ENCODE peak calls at places on chromosomes 16 and 17, in ten cellular contexts. One of them, this sample, is unnamed.

GRCh38 chr16:11032922-11033291 is 88.5 kb downstream of the CLEC16A start:
- DNase-seq in lower leg skin: peak
- DNase-seq in WERI-Rb-1: peak
- DNase-seq in CD8-positive, alpha-beta T cell: no peak
- DNase-seq in left lung: no peak
- DNase-seq in GM12865: no peak
- DNase-seq in right atrium auricular region: peak
- DNase-seq in BJ: no peak
- DNase-seq in astrocyte of the spinal cord: peak
- DNase-seq in choroid plexus epithelial cell: peak
- DNase-seq in this sample: no peak

GRCh38 chr17:31832748-31833147 is 26.3 kb downstream of the COPRS start:
- DNase-seq in lower leg skin: no peak
- DNase-seq in WERI-Rb-1: no peak
- DNase-seq in CD8-positive, alpha-beta T cell: no peak
- DNase-seq in left lung: no peak
- DNase-seq in GM12865: no peak
- DNase-seq in right atrium auricular region: no peak
- DNase-seq in BJ: no peak
- DNase-seq in astrocyte of the spinal cord: no peak
- DNase-seq in choroid plexus epithelial cell: no peak
- DNase-seq in this sample: no peak

GRCh38 chr17:601462-602303 is 113.0 kb downstream of the VPS53 start:
- DNase-seq in lower leg skin: peak
- DNase-seq in WERI-Rb-1: no peak
- DNase-seq in CD8-positive, alpha-beta T cell: no peak
- DNase-seq in left lung: no peak
- DNase-seq in GM12865: no peak
- DNase-seq in right atrium auricular region: no peak
- DNase-seq in BJ: no peak
- DNase-seq in astrocyte of the spinal cord: no peak
- DNase-seq in choroid plexus epithelial cell: peak
- DNase-seq in this sample: no peak

GRCh38 chr16:8565498-8565897 is 24.8 kb downstream of the TMEM114 start:
- DNase-seq in lower leg skin: no peak
- DNase-seq in WERI-Rb-1: no peak
- DNase-seq in CD8-positive, alpha-beta T cell: no peak
- DNase-seq in left lung: no peak
- DNase-seq in GM12865: no peak
- DNase-seq in right atrium auricular region: no peak
- DNase-seq in BJ: no peak
- DNase-seq in astrocyte of the spinal cord: no peak
- DNase-seq in choroid plexus epithelial cell: no peak
- DNase-seq in this sample: peak

GRCh38 chr17:2128011-2128410 is 73.1 kb downstream of the HIC1 start:
- DNase-seq in lower leg skin: peak
- DNase-seq in WERI-Rb-1: no peak
- DNase-seq in CD8-positive, alpha-beta T cell: no peak
- DNase-seq in left lung: no peak
- DNase-seq in GM12865: no peak
- DNase-seq in right atrium auricular region: no peak
- DNase-seq in BJ: no peak
- DNase-seq in astrocyte of the spinal cord: no peak
- DNase-seq in choroid plexus epithelial cell: no peak
- DNase-seq in this sample: no peak

GRCh38 chr16:61929801-61930200 is 106.4 kb downstream of the CDH8 start:
- DNase-seq in lower leg skin: no peak
- DNase-seq in WERI-Rb-1: no peak
- DNase-seq in CD8-positive, alpha-beta T cell: no peak
- DNase-seq in left lung: no peak
- DNase-seq in GM12865: no peak
- DNase-seq in right atrium auricular region: no peak
- DNase-seq in BJ: no peak
- DNase-seq in astrocyte of the spinal cord: no peak
- DNase-seq in choroid plexus epithelial cell: no peak
- DNase-seq in this sample: no peak

GRCh38 chr16:30561212-30561816 is 3.1 kb upstream of the ZNF764 start:
- DNase-seq in lower leg skin: no peak
- DNase-seq in WERI-Rb-1: no peak
- DNase-seq in CD8-positive, alpha-beta T cell: no peak
- DNase-seq in left lung: peak
- DNase-seq in GM12865: no peak
- DNase-seq in right atrium auricular region: no peak
- DNase-seq in BJ: no peak
- DNase-seq in astrocyte of the spinal cord: no peak
- DNase-seq in choroid plexus epithelial cell: no peak
- DNase-seq in this sample: no peak

GRCh38 chr16:89134269-89134668 is 37.3 kb upstream of the CDH15 start:
- DNase-seq in lower leg skin: no peak
- DNase-seq in WERI-Rb-1: no peak
- DNase-seq in CD8-positive, alpha-beta T cell: no peak
- DNase-seq in left lung: no peak
- DNase-seq in GM12865: no peak
- DNase-seq in right atrium auricular region: no peak
- DNase-seq in BJ: no peak
- DNase-seq in astrocyte of the spinal cord: no peak
- DNase-seq in choroid plexus epithelial cell: no peak
- DNase-seq in this sample: no peak

GRCh38 chr17:1239210-1239609 is 31.0 kb upstream of the BHLHA9 start:
- DNase-seq in lower leg skin: no peak
- DNase-seq in WERI-Rb-1: no peak
- DNase-seq in CD8-positive, alpha-beta T cell: no peak
- DNase-seq in left lung: no peak
- DNase-seq in GM12865: no peak
- DNase-seq in right atrium auricular region: no peak
- DNase-seq in BJ: no peak
- DNase-seq in astrocyte of the spinal cord: no peak
- DNase-seq in choroid plexus epithelial cell: peak
- DNase-seq in this sample: no peak

GRCh38 chr17:75689441-75689873 is 22.3 kb downstream of the SAP30BP start:
- DNase-seq in lower leg skin: no peak
- DNase-seq in WERI-Rb-1: no peak
- DNase-seq in CD8-positive, alpha-beta T cell: peak
- DNase-seq in left lung: no peak
- DNase-seq in GM12865: peak
- DNase-seq in right atrium auricular region: no peak
- DNase-seq in BJ: no peak
- DNase-seq in astrocyte of the spinal cord: no peak
- DNase-seq in choroid plexus epithelial cell: no peak
- DNase-seq in this sample: no peak

DNA sequence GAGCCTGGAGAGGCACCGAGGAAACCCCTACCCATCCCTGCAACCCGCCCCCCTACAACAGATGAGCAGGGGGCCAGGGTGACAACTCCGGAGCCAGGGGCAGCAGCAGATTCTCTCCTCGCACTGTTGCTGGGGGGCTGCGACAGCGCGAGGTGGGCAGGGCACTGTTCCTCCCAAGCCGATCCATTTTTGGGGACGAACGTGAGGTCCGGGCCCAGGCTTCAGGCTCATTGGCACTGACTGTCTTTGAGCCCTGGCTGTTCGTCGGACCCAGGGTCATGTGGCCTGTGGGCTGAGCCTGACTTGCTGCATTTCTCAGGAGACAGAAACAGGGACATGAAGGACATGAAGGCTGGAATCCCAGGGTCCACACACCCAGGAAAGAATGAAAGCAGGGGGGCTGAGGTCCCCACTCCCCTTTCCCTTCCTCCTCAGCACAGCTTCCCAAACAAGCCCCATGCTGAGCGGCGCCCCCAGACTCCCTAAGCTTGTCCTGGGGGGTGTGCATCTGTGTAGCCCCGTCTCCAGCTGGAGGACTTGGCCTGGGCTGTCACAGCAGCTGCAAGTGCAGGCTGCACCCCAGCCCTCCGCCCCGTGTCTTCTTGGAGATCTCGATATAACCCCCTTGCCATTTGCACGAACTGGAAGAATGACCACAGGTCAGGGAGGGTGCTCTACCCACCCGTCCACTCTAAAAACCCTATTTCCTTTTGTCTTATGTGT is 18.7 kb downstream of the CEP295NL start:
- DNase-seq in lower leg skin: no peak
- DNase-seq in WERI-Rb-1: no peak
- DNase-seq in CD8-positive, alpha-beta T cell: no peak
- DNase-seq in left lung: no peak
- DNase-seq in GM12865: no peak
- DNase-seq in right atrium auricular region: no peak
- DNase-seq in BJ: no peak
- DNase-seq in astrocyte of the spinal cord: no peak
- DNase-seq in choroid plexus epithelial cell: no peak
- DNase-seq in this sample: no peak
- TF ChIP-seq CTCF in lower leg skin: no peak
- TF ChIP-seq CTCF in WERI-Rb-1: no peak
- TF ChIP-seq CTCF in CD8-positive, alpha-beta T cell: no peak
- TF ChIP-seq CTCF in left lung: no peak
- TF ChIP-seq CTCF in GM12865: no peak
- TF ChIP-seq CTCF in right atrium auricular region: no peak
- TF ChIP-seq CTCF in BJ: no peak
- TF ChIP-seq CTCF in astrocyte of the spinal cord: no peak
- TF ChIP-seq CTCF in choroid plexus epithelial cell: no peak
- TF ChIP-seq CTCF in this sample: no peak

DNA sequence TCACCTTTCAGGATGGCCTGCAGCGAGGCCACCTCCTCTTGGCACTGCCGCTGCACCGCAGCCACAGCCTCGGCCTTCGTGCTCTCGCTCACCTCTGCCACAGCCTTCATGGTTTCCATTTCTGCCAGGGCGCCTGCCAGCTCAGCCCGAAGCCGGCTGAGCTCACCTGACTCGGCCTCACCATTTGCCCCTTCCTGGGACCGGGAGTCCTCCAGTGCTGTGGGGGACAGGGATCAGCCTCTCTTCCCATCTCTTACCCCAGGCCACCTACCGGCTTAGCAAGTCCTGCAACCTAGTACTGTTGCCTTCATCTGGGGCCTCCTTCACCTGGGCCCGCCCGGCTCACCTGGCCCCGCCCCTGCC is 658 bp downstream of the RABEP2 start:
- DNase-seq in lower leg skin: peak
- DNase-seq in WERI-Rb-1: no peak
- DNase-seq in CD8-positive, alpha-beta T cell: no peak
- DNase-seq in left lung: no peak
- DNase-seq in GM12865: no peak
- DNase-seq in right atrium auricular region: no peak
- DNase-seq in BJ: no peak
- DNase-seq in astrocyte of the spinal cord: no peak
- DNase-seq in choroid plexus epithelial cell: no peak
- DNase-seq in this sample: no peak
- TF ChIP-seq CTCF in lower leg skin: no peak
- TF ChIP-seq CTCF in WERI-Rb-1: peak
- TF ChIP-seq CTCF in CD8-positive, alpha-beta T cell: no peak
- TF ChIP-seq CTCF in left lung: peak
- TF ChIP-seq CTCF in GM12865: no peak
- TF ChIP-seq CTCF in right atrium auricular region: no peak
- TF ChIP-seq CTCF in BJ: no peak
- TF ChIP-seq CTCF in astrocyte of the spinal cord: no peak
- TF ChIP-seq CTCF in choroid plexus epithelial cell: no peak
- TF ChIP-seq CTCF in this sample: no peak

GRCh38 chr17:14227052-14227451 is 9.6 kb downstream of the CDRT15 start:
- DNase-seq in lower leg skin: no peak
- DNase-seq in WERI-Rb-1: no peak
- DNase-seq in CD8-positive, alpha-beta T cell: no peak
- DNase-seq in left lung: no peak
- DNase-seq in GM12865: no peak
- DNase-seq in right atrium auricular region: no peak
- DNase-seq in BJ: no peak
- DNase-seq in astrocyte of the spinal cord: no peak
- DNase-seq in choroid plexus epithelial cell: no peak
- DNase-seq in this sample: no peak
- TF ChIP-seq CTCF in lower leg skin: no peak
- TF ChIP-seq CTCF in WERI-Rb-1: no peak
- TF ChIP-seq CTCF in CD8-positive, alpha-beta T cell: no peak
- TF ChIP-seq CTCF in left lung: no peak
- TF ChIP-seq CTCF in GM12865: no peak
- TF ChIP-seq CTCF in right atrium auricular region: no peak
- TF ChIP-seq CTCF in BJ: no peak
- TF ChIP-seq CTCF in astrocyte of the spinal cord: no peak
- TF ChIP-seq CTCF in choroid plexus epithelial cell: no peak
- TF ChIP-seq CTCF in this sample: no peak

DNA sequence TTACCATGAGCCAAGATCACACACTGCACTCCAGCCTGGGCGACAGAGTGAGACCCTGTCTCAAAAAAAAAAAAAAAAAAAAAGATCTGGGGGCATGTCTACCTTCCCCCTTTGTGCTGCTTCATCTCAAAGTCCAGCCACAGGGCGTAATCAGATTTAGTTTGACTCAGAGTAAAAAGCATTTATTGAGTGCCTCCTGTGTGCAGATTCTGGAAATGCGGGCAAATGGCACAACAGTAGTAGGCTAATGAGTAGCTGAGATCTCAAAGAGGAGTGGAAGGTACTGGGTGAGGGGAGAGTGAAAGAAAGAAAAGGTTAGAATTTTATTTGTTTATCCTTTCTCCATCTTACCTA is 9.1 kb upstream of the NR1D1 start:
- DNase-seq in lower leg skin: no peak
- DNase-seq in WERI-Rb-1: no peak
- DNase-seq in CD8-positive, alpha-beta T cell: no peak
- DNase-seq in left lung: no peak
- DNase-seq in GM12865: no peak
- DNase-seq in right atrium auricular region: no peak
- DNase-seq in BJ: no peak
- DNase-seq in astrocyte of the spinal cord: no peak
- DNase-seq in choroid plexus epithelial cell: no peak
- DNase-seq in this sample: no peak
- TF ChIP-seq CTCF in lower leg skin: no peak
- TF ChIP-seq CTCF in WERI-Rb-1: peak
- TF ChIP-seq CTCF in CD8-positive, alpha-beta T cell: no peak
- TF ChIP-seq CTCF in left lung: no peak
- TF ChIP-seq CTCF in GM12865: no peak
- TF ChIP-seq CTCF in right atrium auricular region: no peak
- TF ChIP-seq CTCF in BJ: peak
- TF ChIP-seq CTCF in astrocyte of the spinal cord: peak
- TF ChIP-seq CTCF in choroid plexus epithelial cell: peak
- TF ChIP-seq CTCF in this sample: no peak

DNA sequence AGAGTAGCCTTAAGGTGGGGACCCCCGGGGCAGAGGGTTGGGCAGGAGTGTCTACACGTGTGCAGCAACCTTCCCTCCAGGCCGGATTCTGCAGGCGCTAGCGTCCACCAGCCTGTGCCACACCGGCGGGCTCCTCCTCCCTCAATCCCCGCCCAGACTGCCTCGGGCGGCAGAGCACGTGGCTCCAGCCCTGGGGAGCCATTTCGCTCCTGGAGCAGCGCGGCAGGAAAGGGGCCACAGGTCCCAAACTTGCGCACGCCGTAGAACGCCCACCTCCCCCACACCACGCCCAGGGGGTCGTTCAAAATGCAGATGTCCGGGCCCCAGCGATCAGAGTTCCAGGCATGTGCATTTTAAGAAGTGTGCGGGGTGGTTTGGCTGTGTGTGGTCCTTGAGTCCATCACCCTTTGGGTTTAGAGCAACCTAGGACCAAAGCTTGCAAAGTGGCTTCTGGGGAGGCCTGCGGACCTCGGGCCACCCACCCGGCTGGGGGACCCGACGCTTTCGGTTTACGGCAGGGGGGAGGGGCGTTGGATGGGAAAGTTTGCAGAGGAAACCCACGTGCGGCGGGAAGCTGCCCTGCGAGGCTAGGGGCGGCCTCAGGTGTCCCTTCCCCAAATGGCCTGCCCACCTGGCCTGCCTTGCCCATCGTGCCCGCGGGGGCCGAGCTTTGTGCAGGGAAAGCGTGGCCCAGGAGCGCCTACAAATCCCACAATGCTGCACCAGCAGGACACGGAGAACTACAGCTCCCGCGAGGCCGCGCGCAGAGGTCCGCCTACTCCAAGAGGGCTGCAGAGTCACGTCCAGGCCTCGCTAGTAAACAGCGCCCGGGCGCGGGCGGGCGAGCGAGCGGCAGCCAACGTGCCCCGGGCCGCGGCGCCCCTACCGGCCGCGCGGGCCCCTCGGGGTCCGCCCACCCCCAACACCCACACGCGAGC is 1.4 kb downstream of the TFAP4 start:
- DNase-seq in lower leg skin: peak
- DNase-seq in WERI-Rb-1: peak
- DNase-seq in CD8-positive, alpha-beta T cell: peak
- DNase-seq in left lung: peak
- DNase-seq in GM12865: peak
- DNase-seq in right atrium auricular region: peak
- DNase-seq in BJ: peak
- DNase-seq in astrocyte of the spinal cord: peak
- DNase-seq in choroid plexus epithelial cell: peak
- DNase-seq in this sample: peak
- TF ChIP-seq CTCF in lower leg skin: no peak
- TF ChIP-seq CTCF in WERI-Rb-1: no peak
- TF ChIP-seq CTCF in CD8-positive, alpha-beta T cell: no peak
- TF ChIP-seq CTCF in left lung: no peak
- TF ChIP-seq CTCF in GM12865: no peak
- TF ChIP-seq CTCF in right atrium auricular region: peak
- TF ChIP-seq CTCF in BJ: no peak
- TF ChIP-seq CTCF in astrocyte of the spinal cord: no peak
- TF ChIP-seq CTCF in choroid plexus epithelial cell: no peak
- TF ChIP-seq CTCF in this sample: no peak